ENCODE peak calls at places on chromosomes 4 and X, in eight cellular contexts. Y, H, Q, L, K, V, F and R are unnamed samples.

GRCh38 chr4:124432500-124432899 is 280.0 kb downstream of the ANKRD50 start:
- DNase-seq in Y (no peak), H (no peak), Q (no peak), L (peak), K (no peak), V (peak), F (peak), R (peak)

GRCh38 chr4:153245775-153246174 is 41.5 kb downstream of the TRIM2 start:
- DNase-seq in Y (no peak), H (no peak), Q (no peak), L (no peak), K (no peak), V (no peak), F (no peak), R (no peak)

GRCh38 chr4:7462509-7462971 is 27.8 kb upstream of the PSAPL1 start:
- DNase-seq in Y (peak), H (no peak), Q (no peak), L (no peak), K (no peak), V (no peak), F (peak), R (peak)

GRCh38 chrX:128020701-128021100 is 31.5 kb downstream of the ACTRT1 start:
- DNase-seq in Y (no peak), H (no peak), Q (no peak), L (no peak), K (no peak), V (peak), F (no peak), R (peak)

GRCh38 chrX:102964941-102965340 is 27.9 kb downstream of the RAB40AL start:
- DNase-seq in Y (no peak), H (no peak), Q (no peak), L (no peak), K (no peak), V (no peak), F (no peak), R (no peak)

GRCh38 chr4:85905761-85906160 is 430.8 kb downstream of the ARHGAP24 start:
- DNase-seq in Y (peak), H (no peak), Q (no peak), L (no peak), K (no peak), V (no peak), F (no peak), R (no peak)

GRCh38 chrX:98637451-98637850 is 1753.7 kb downstream of the RPA4 start:
- DNase-seq in Y (no peak), H (no peak), Q (no peak), L (no peak), K (no peak), V (no peak), F (no peak), R (no peak)

GRCh38 chrX:9597361-9598035 is 132.6 kb downstream of the TBL1X start:
- DNase-seq in Y (no peak), H (no peak), Q (peak), L (no peak), K (no peak), V (no peak), F (no peak), R (no peak)

GRCh38 chrX:17738002-17738713 is 865 bp downstream of the SCML1 start:
- DNase-seq in Y (no peak), H (peak), Q (peak), L (peak), K (peak), V (peak), F (peak), R (peak)

GRCh38 chrX:21659320-21659719 is 1.2 kb upstream of the KLHL34 start:
- DNase-seq in Y (no peak), H (no peak), Q (no peak), L (no peak), K (no peak), V (no peak), F (no peak), R (no peak)

GRCh38 chr4:78765607-78766006 is 10.5 kb upstream of the BMP2K start:
- DNase-seq in Y (no peak), H (no peak), Q (no peak), L (no peak), K (no peak), V (no peak), F (no peak), R (no peak)

GRCh38 chr4:113781439-113782040 is 20.0 kb upstream of the CAMK2D start:
- DNase-seq in Y (no peak), H (no peak), Q (no peak), L (peak), K (no peak), V (peak), F (peak), R (no peak)

GRCh38 chrX:34918091-34918736 is 24.4 kb upstream of the FAM47B start:
- DNase-seq in Y (no peak), H (no peak), Q (peak), L (peak), K (no peak), V (peak), F (peak), R (peak)

GRCh38 chr4:45795165-45795564 is 328.7 kb downstream of the GABRG1 start:
- DNase-seq in Y (no peak), H (no peak), Q (no peak), L (no peak), K (peak), V (no peak), F (no peak), R (no peak)

GRCh38 chr4:55356991-55357461 is 11.0 kb downstream of the SRD5A3 start:
- DNase-seq in Y (no peak), H (no peak), Q (no peak), L (peak), K (no peak), V (peak), F (peak), R (peak)

GRCh38 chr4:112327950-112328349 is 30.8 kb downstream of the ALPK1 start:
- DNase-seq in Y (peak), H (no peak), Q (no peak), L (peak), K (no peak), V (peak), F (peak), R (peak)

GRCh38 chrX:40773809-40774208 is 38.5 kb upstream of the MED14 start:
- DNase-seq in Y (no peak), H (peak), Q (no peak), L (peak), K (no peak), V (peak), F (peak), R (peak)

GRCh38 chr4:77104405-77105292 is 28.9 kb upstream of the CCNI start:
- DNase-seq in Y (no peak), H (peak), Q (peak), L (peak), K (peak), V (peak), F (peak), R (no peak)

GRCh38 chrX:68045008-68045577 is 388.2 kb downstream of the OPHN1 start:
- DNase-seq in Y (no peak), H (no peak), Q (no peak), L (no peak), K (no peak), V (no peak), F (peak), R (peak)